ENCODE peak calls at places on chromosomes 3 and 15, in six cellular contexts. D is epithelial cell of esophagus, Z is foreskin fibroblast, K is HCT116, L is IMR-90, E is left ventricle myocardium inferior. M is an unnamed sample.

GRCh38 chr3:166322394-166322793 is 485.2 kb upstream of the BCHE start:
- DNase-seq in K (no peak), L (no peak), D (peak; percentile 10), Z (no peak), E (no peak), M (no peak)

GRCh38 chr3:150577854-150578253 is 25.3 kb upstream of the SELENOT start:
- DNase-seq in E (no peak), Z (no peak), K (no peak), L (no peak), D (peak; percentile 16), M (no peak)

GRCh38 chr15:73809728-73810501 is 56.8 kb upstream of the INSYN1 start:
- DNase-seq in K (no peak), E (no peak), D (peak; percentile 45), L (no peak), Z (no peak), M (no peak)

GRCh38 chr15:42110367-42110766 is 16.0 kb upstream of the PLA2G4D start:
- DNase-seq in K (no peak), E (no peak), Z (no peak), D (peak; percentile 24), L (no peak), M (no peak)

GRCh38 chr3:186506846-186507245 is 37.3 kb downstream of the CRYGS start:
- DNase-seq in E (no peak), D (no peak), L (no peak), Z (no peak), K (no peak), M (no peak)

GRCh38 chr3:68964694-68965093 is 32.3 kb upstream of the TAFA4 start:
- DNase-seq in E (no peak), Z (no peak), D (no peak), L (no peak), K (no peak), M (no peak)

GRCh38 chr3:62210016-62210415 is 163.3 kb downstream of the FEZF2 start:
- DNase-seq in Z (no peak), D (no peak), K (no peak), E (no peak), L (no peak), M (no peak)

GRCh38 chr3:133986302-133986701 is 43.4 kb downstream of the SLCO2A1 start:
- DNase-seq in L (no peak), K (no peak), D (no peak), Z (no peak), E (no peak), M (no peak)

GRCh38 chr15:89880727-89881126 is 13.1 kb downstream of the AP3S2 start:
- DNase-seq in E (no peak), K (no peak), D (peak; percentile 27), L (no peak), Z (no peak), M (no peak)

GRCh38 chr15:61049003-61049402 is 180.1 kb downstream of the RORA start:
- DNase-seq in K (no peak), L (no peak), D (no peak), E (no peak), Z (no peak), M (no peak)

GRCh38 chr3:10940106-10940505 is 52.4 kb upstream of the SLC6A1 start:
- DNase-seq in D (peak; percentile 42), Z (no peak), E (no peak), L (no peak), K (no peak), M (no peak)

GRCh38 chr3:101310580-101311375 is 9.6 kb downstream of the IMPG2 start:
- DNase-seq in L (peak; percentile 75), K (no peak), D (no peak), E (no peak), Z (peak; percentile 75), M (peak; percentile 14)

GRCh38 chr3:59108091-59108815 is 58.4 kb upstream of the CFAP20DC start:
- DNase-seq in Z (peak; percentile 44), D (peak; percentile 77), K (no peak), E (no peak), L (peak; percentile 38), M (no peak)

GRCh38 chr15:31487811-31488436 is 161.3 kb downstream of the KLF13 start:
- DNase-seq in E (no peak), Z (peak; percentile 59), K (no peak), D (peak; percentile 44), L (peak; percentile 43), M (no peak)

GRCh38 chr15:39426552-39427532 is 154.0 kb upstream of the THBS1 start:
- DNase-seq in Z (no peak), L (peak; percentile 84), E (peak; percentile 40), K (no peak), D (peak; percentile 52), M (no peak)

GRCh38 chr3:38648659-38649499 is 608 bp downstream of the SCN5A start:
- DNase-seq in K (no peak), Z (no peak), L (no peak), D (no peak), E (no peak), M (no peak)

GRCh38 chr3:38646630-38647029 is 2.9 kb downstream of the SCN5A start:
- DNase-seq in K (no peak), E (no peak), D (peak; percentile 21), Z (no peak), L (peak; percentile 34), M (no peak)

GRCh38 chr3:38649500-38650247 is at the start of gene SCN5A:
- DNase-seq in L (no peak), E (peak; percentile 55), D (peak; percentile 23), K (no peak), Z (peak; percentile 35), M (no peak)

GRCh38 chr3:38647217-38647970 is 2.1 kb downstream of the SCN5A start:
- DNase-seq in E (no peak), L (no peak), K (no peak), Z (no peak), D (no peak), M (no peak)

DNA sequence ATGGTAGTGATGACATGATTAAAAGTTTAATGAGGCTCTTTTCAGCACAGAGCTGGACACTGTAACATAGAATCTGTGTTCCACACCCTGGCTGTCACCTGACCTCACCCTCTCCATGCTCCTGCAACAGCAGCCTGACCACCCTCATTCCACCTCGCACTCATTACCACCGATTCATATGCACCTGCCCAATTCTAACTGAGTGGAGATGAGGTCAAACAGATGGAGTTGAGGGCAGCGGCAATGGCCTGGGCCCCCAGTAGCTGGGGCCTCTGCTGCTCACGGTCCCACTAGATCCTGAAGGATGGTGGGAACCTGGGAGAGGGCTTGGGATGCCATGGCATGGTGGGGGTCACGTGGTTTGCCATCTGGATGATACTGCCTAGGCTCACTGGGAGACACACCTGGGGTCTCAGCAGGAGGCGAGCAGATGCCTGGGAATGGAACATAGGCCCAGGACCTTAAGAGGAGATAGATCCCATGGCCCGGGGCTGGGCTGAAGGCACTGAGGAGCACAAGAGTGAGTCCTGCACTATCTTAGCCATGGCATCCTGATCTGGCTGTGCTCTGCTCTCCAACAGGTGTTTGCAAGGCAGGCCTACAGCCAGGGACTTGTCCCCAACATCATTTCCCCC is 1.3 kb downstream of the SCN5A start:
- DNase-seq in L (no peak), K (no peak), Z (no peak), D (no peak), E (no peak), M (no peak)
- H3K4me3 ChIP-seq in L (no peak overlapping the region), K (no peak overlapping the region), Z (peak overlapping the region; percentile 56), D (no peak overlapping the region), E (peak overlapping the region; percentile 80), M (no peak overlapping the region)

DNA sequence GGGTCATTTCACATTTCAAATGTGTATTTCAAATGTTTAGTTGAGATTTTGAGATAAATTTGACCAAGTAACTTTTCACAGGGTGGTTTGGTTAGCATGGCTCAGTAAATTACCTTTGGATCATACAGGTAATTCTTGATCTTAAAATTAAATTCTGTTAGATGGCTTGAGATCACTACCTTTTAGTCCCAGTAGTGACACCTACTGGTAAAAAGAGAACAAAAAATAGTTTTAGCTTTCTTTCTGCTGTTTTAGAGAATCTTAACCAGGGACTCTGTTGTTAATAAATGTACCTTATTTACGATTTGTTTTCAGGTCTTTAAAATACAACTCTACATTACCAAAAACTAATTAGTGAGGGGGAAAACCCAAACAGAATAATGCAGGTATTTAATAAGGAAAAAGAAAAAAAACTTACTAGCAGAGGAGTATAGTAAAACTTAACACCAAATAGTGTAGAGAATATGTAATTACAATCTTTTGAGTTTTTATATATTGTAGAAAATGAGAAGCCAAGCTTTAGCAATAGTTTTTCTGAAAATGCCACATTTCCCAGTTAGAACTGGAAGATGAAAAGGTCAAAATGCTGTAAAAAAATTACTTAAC is 620.3 kb upstream of the AGTR1 start:
- DNase-seq in Z (peak; percentile 6), K (peak; percentile 26), D (peak; percentile 34), L (peak; percentile 28), E (no peak), M (no peak)
- TF ChIP-seq CTCF in Z (peak; percentile 36), K (peak; percentile 41), D (peak; percentile 42), L (peak; percentile 51), E (peak; percentile 59), M (peak; percentile 33)

GRCh38 chr3:197027896-197028710 is 1.5 kb downstream of the MELTF start:
- DNase-seq in E (no peak), K (no peak), L (no peak), D (no peak), Z (no peak), M (no peak)

GRCh38 chr3:197028711-197029510 is 706 bp downstream of the MELTF start:
- DNase-seq in K (no peak), Z (no peak), D (no peak), L (no peak), E (no peak), M (no peak)

GRCh38 chr3:197031315-197032285 is 2.0 kb upstream of the MELTF start:
- DNase-seq in L (peak; percentile 100), Z (peak; percentile 98), K (peak; percentile 99), E (peak; percentile 58), D (peak; percentile 99), M (peak; percentile 87)

GRCh38 chr3:197029511-197030167 is at the start of gene MELTF:
- DNase-seq in E (peak; percentile 68), D (peak; percentile 37), L (peak; percentile 71), Z (peak; percentile 56), K (no peak), M (no peak)

GRCh38 chr3:197030379-197031314 is 1.0 kb upstream of the MELTF start:
- DNase-seq in E (no peak), Z (no peak), K (no peak), D (no peak), L (no peak), M (no peak)
- H3K4me3 ChIP-seq in E (peak overlapping the region; percentile 70), Z (no peak overlapping the region), K (no peak overlapping the region), D (no peak overlapping the region), L (no peak overlapping the region), M (no peak overlapping the region)

GRCh38 chr15:52730594-52730993 is 51.4 kb upstream of the ATOSA start:
- DNase-seq in L (no peak), D (no peak), K (no peak), E (no peak), Z (no peak), M (no peak)

GRCh38 chr15:52731004-52731403 is 51.8 kb upstream of the ATOSA start:
- DNase-seq in E (no peak), K (no peak), L (no peak), D (no peak), Z (no peak), M (no peak)

GRCh38 chr15:52728899-52729298 is 49.7 kb upstream of the ATOSA start:
- DNase-seq in Z (peak; percentile 50), K (no peak), D (peak; percentile 81), E (no peak), L (peak; percentile 42), M (peak; percentile 65)

GRCh38 chr15:52731732-52732470 is 52.7 kb upstream of the ATOSA start:
- DNase-seq in L (no peak), Z (no peak), D (no peak), K (no peak), E (no peak), M (no peak)

DNA sequence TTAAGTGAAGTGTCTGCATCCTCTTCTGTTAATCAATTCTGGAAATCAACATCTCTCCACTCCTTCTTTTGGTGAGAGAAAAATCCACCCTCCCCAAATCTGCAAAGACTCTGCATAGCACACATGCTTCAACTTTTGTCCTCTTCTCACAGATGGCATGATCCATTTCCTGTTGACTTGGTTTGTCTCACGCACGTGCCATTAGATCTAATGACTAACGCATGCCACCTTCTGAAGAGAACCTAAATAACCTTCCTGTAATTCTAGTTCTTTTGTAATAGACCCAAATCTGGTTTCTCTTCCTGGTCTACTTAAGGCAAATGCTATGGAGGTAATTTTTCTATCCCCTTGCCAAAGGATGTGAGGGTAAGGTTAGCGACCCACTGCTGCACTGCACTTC is 51.0 kb upstream of the ATOSA start:
- DNase-seq in K (no peak), E (no peak), L (peak; percentile 8), D (peak; percentile 89), Z (peak; percentile 81), M (peak; percentile 90)
- TF ChIP-seq CTCF in K (no peak), E (no peak), L (no peak), D (no peak), Z (no peak), M (no peak)